ENCODE peak calls at places on chromosomes 4 and X, in six cellular contexts. O is IMR-90, X is AG04450, I is dermis blood vessel endothelial cell, J is H7, K is K562. D is an unnamed sample.

GRCh38 chr4:8494983-8495548 is 54.5 kb downstream of the TRMT44 start:
- DNase-seq in O (no peak), X (no peak), J (no peak), K (no peak), I (no peak), D (no peak)

GRCh38 chr4:127905029-127905428 is 24.3 kb downstream of the PLK4 start:
- DNase-seq in J (no peak), K (no peak), X (no peak), O (no peak), I (no peak), D (no peak)

GRCh38 chrX:15143050-15143824 is 126.6 kb downstream of the ASB9 start:
- DNase-seq in O (peak), I (peak), J (peak), K (peak), X (no peak), D (peak)

GRCh38 chr4:2878346-2878745 is 34.7 kb downstream of the ADD1 start:
- DNase-seq in O (no peak), J (no peak), X (no peak), K (no peak), I (peak), D (no peak)

GRCh38 chr4:155478336-155478825 is 101.6 kb upstream of the MAP9 start:
- DNase-seq in I (no peak), X (no peak), K (no peak), J (no peak), O (peak), D (no peak)

GRCh38 chr4:72377491-72378194 is 191.4 kb downstream of the ADAMTS3 start:
- DNase-seq in K (no peak), J (no peak), O (peak), I (no peak), X (no peak), D (no peak)

GRCh38 chr4:145406970-145407369 is 74.7 kb upstream of the SMAD1 start:
- DNase-seq in J (no peak), K (no peak), I (peak), O (no peak), X (no peak), D (no peak)

GRCh38 chrX:373641-374471 is 12.9 kb downstream of the PPP2R3B start:
- DNase-seq in K (no peak), J (peak), O (peak), X (no peak), I (peak), D (no peak)

GRCh38 chrX:103918584-103919335 is 43.7 kb upstream of the TMSB15B start:
- DNase-seq in X (no peak), K (no peak), J (peak), I (peak), O (peak), D (no peak)

GRCh38 chr4:151407466-151408379 is 1.3 kb upstream of the FHIP1A start:
- DNase-seq in K (no peak), I (no peak), J (peak), O (no peak), X (no peak), D (no peak)

GRCh38 chr4:80142396-80143304 is 54.7 kb upstream of the PRDM8 start:
- DNase-seq in X (no peak), K (peak), J (no peak), O (no peak), I (peak), D (no peak)

GRCh38 chr4:173403051-173403450 is 4.1 kb upstream of the SCRG1 start:
- DNase-seq in O (peak), I (no peak), K (no peak), X (no peak), J (no peak), D (no peak)

GRCh38 chrX:11363069-11363594 is 69.9 kb downstream of the AMELX start:
- DNase-seq in O (no peak), I (no peak), J (no peak), K (no peak), X (no peak), D (no peak)

GRCh38 chrX:120790118-120790517 is 85.5 kb downstream of the CT47B1 start:
- DNase-seq in J (peak), O (peak), I (peak), X (peak), K (peak), D (peak)

GRCh38 chrX:110407910-110408545 is 49.4 kb downstream of the RTL9 start:
- DNase-seq in X (no peak), K (peak), J (peak), I (peak), O (peak), D (no peak)

GRCh38 chrX:134660627-134661026 is 2.4 kb upstream of the PLAC1 start:
- DNase-seq in J (no peak), I (no peak), X (no peak), O (peak), K (no peak), D (no peak)

GRCh38 chrX:9148626-9149385 is 114.9 kb upstream of the FAM9B start:
- DNase-seq in K (no peak), X (no peak), J (peak), I (no peak), O (peak), D (no peak)

GRCh38 chr4:57119054-57119651 is 9.0 kb upstream of the IGFBP7 start:
- DNase-seq in K (no peak), O (peak), X (peak), I (peak), J (no peak), D (no peak)

GRCh38 chrX:86121916-86122315 is 26.3 kb upstream of the DACH2 start:
- DNase-seq in J (peak), O (no peak), I (no peak), K (no peak), X (no peak), D (no peak)

GRCh38 chr4:16052939-16053338 is 30.9 kb downstream of the PROM1 start:
- DNase-seq in I (no peak), K (no peak), O (no peak), J (no peak), X (no peak), D (no peak)

GRCh38 chrX:11407331-11408110 is 114.3 kb downstream of the AMELX start:
- DNase-seq in K (no peak), J (no peak), O (peak), X (no peak), I (no peak), D (no peak)

GRCh38 chr4:175273995-175274753 is 356.0 kb downstream of the ADAM29 start:
- DNase-seq in O (peak), J (no peak), X (no peak), I (no peak), K (no peak), D (no peak)

GRCh38 chr4:184978211-184978610 is 40.1 kb upstream of the HELT start:
- DNase-seq in J (no peak), X (no peak), I (no peak), O (no peak), K (no peak), D (no peak)

GRCh38 chrX:136076942-136077341 is 70.4 kb upstream of the FHL1 start:
- DNase-seq in X (no peak), J (no peak), O (no peak), K (no peak), I (no peak), D (no peak)

GRCh38 chr4:3338976-3339531 is 46.2 kb downstream of the RGS12 start:
- DNase-seq in O (no peak), I (no peak), K (no peak), J (no peak), X (no peak), D (no peak)

GRCh38 chr4:181465826-181466225 is 777.4 kb upstream of the TENM3 start:
- DNase-seq in K (no peak), I (no peak), J (no peak), O (no peak), X (no peak), D (no peak)

GRCh38 chr4:159922119-159922518 is 819.2 kb downstream of the RAPGEF2 start:
- DNase-seq in X (no peak), K (no peak), I (no peak), O (no peak), J (no peak), D (no peak)

GRCh38 chrX:129769467-129770154 is 10.1 kb upstream of the SASH3 start:
- DNase-seq in K (no peak), J (no peak), O (no peak), X (no peak), I (no peak), D (no peak)

GRCh38 chr4:57265831-57266582 is 155.8 kb upstream of the IGFBP7 start:
- DNase-seq in K (no peak), J (peak), O (no peak), X (no peak), I (no peak), D (peak)

GRCh38 chrX:120743266-120743665 is 113.4 kb upstream of the C1GALT1C1 start:
- DNase-seq in I (no peak), O (no peak), J (no peak), X (no peak), K (no peak), D (no peak)

GRCh38 chr4:11529625-11530201 is 101.0 kb upstream of the HS3ST1 start:
- DNase-seq in J (no peak), O (peak), X (peak), I (peak), K (no peak), D (peak)

GRCh38 chrX:155027509-155028066 is 944 bp downstream of the FUNDC2 start:
- DNase-seq in I (peak), J (no peak), K (no peak), O (peak), X (no peak), D (no peak)